ENCODE peak calls at places on chromosome 12, in six cellular contexts. N, D, E, O, Z and P are unnamed samples. For H3K4me1, the result is how much of the 10 kb centered on the place peaks cover.

GRCh38 chr12:89353188-89353822 is 1.0 kb upstream of the DUSP6 start:
- DNase-seq in N (peak), D (no peak), E (peak), O (peak), Z (peak), P (no peak)

GRCh38 chr12:32302218-32302826 is 97.0 kb upstream of the FGD4 start:
- DNase-seq in N (no peak), D (no peak), E (no peak), O (no peak), Z (no peak), P (no peak)

GRCh38 chr12:65123435-65124063 is 2.4 kb upstream of the WIF1 start:
- DNase-seq in N (no peak), D (no peak), E (no peak), O (no peak), Z (no peak), P (no peak)

GRCh38 chr12:45503887-45504286 is 225.6 kb upstream of the ARID2 start:
- DNase-seq in N (no peak), D (no peak), E (no peak), O (no peak), Z (no peak), P (no peak)

GRCh38 chr12:52874573-52875435 is 26.0 kb upstream of the KRT78 start:
- DNase-seq in N (no peak), D (no peak), E (no peak), O (no peak), Z (no peak), P (no peak)

GRCh38 chr12:92784356-92784755 is 81.6 kb downstream of the PLEKHG7 start:
- DNase-seq in N (no peak), D (no peak), E (no peak), O (no peak), Z (no peak), P (no peak)

GRCh38 chr12:107513636-107514400 is 171.8 kb upstream of the PWP1 start:
- DNase-seq in N (no peak), D (no peak), E (no peak), O (no peak), Z (no peak), P (no peak)

GRCh38 chr12:31837913-31838312 is 109.1 kb upstream of the AMN1 start:
- DNase-seq in N (no peak), D (no peak), E (no peak), O (no peak), Z (no peak), P (no peak)

GRCh38 chr12:108772896-108773797 is 41.8 kb upstream of the CORO1C start:
- DNase-seq in N (no peak), D (no peak), E (no peak), O (no peak), Z (no peak), P (no peak)

GRCh38 chr12:69834147-69834546 is 9.1 kb downstream of the MYRFL start:
- DNase-seq in N (no peak), D (no peak), E (no peak), O (no peak), Z (no peak), P (no peak)

GRCh38 chr12:69240625-69240984 is 1.2 kb downstream of the CPSF6 start:
- DNase-seq in N (no peak), D (no peak), E (no peak), O (no peak), Z (no peak), P (no peak)

GRCh38 chr12:15749937-15750336 is 39.3 kb downstream of the EPS8 start:
- DNase-seq in N (no peak), D (no peak), E (no peak), O (no peak), Z (no peak), P (no peak)

GRCh38 chr12:105481906-105482305 is 151.4 kb downstream of the C12orf75 start:
- DNase-seq in N (no peak), D (no peak), E (no peak), O (no peak), Z (no peak), P (no peak)

GRCh38 chr12:103272949-103273348 is 222.8 kb downstream of the C12orf42 start:
- DNase-seq in N (no peak), D (no peak), E (no peak), O (no peak), Z (no peak), P (no peak)

GRCh38 chr12:11941601-11942360 is 129.0 kb upstream of the BCL2L14 start:
- DNase-seq in N (no peak), D (no peak), E (no peak), O (no peak), Z (no peak), P (no peak)

GRCh38 chr12:124752437-124753229 is 111.0 kb downstream of the SCARB1 start:
- DNase-seq in N (no peak), D (no peak), E (no peak), O (no peak), Z (no peak), P (peak)

GRCh38 chr12:107344035-107344808 is 250.9 kb upstream of the CRY1 start:
- DNase-seq in N (no peak), D (no peak), E (no peak), O (no peak), Z (no peak), P (no peak)

GRCh38 chr12:71766202-71766601 is 11.5 kb downstream of the RAB21 start:
- DNase-seq in N (no peak), D (no peak), E (no peak), O (no peak), Z (no peak), P (no peak)

GRCh38 chr12:56574210-56574609 is 52.6 kb downstream of the RBMS2 start:
- DNase-seq in N (no peak), D (no peak), E (no peak), O (no peak), Z (no peak), P (no peak)

GRCh38 chr12:65935906-65936528 is 111.7 kb downstream of the HMGA2 start:
- DNase-seq in N (no peak), D (no peak), E (no peak), O (no peak), Z (no peak), P (no peak)

GRCh38 chr12:115984607-115985006 is 292.9 kb downstream of the MED13L start:
- DNase-seq in N (no peak), D (no peak), E (no peak), O (no peak), Z (no peak), P (no peak)

GRCh38 chr12:87813476-87814234 is 215.5 kb downstream of the C12orf50 start:
- DNase-seq in N (no peak), D (no peak), E (no peak), O (no peak), Z (no peak), P (no peak)

GRCh38 chr12:75209782-75210138 is at the start of gene KCNC2:
- DNase-seq in N (no peak), D (no peak), E (no peak), O (no peak), Z (no peak), P (no peak)

GRCh38 chr12:87382959-87383591 is 646.1 kb downstream of the C12orf50 start:
- DNase-seq in N (no peak), D (no peak), E (no peak), O (no peak), Z (no peak), P (no peak)

GRCh38 chr12:49043241-49043640 is 17.4 kb downstream of the KMT2D start:
- DNase-seq in N (no peak), D (no peak), E (no peak), O (no peak), Z (no peak), P (no peak)

GRCh38 chr12:133081408-133081806 is 684 bp downstream of the ZNF140 start:
- DNase-seq in N (no peak), D (no peak), E (peak), O (peak), Z (no peak), P (no peak)

GRCh38 chr12:46395308-46395707 is 22.7 kb upstream of the SLC38A2 start:
- DNase-seq in N (no peak), D (no peak), E (no peak), O (no peak), Z (no peak), P (no peak)

GRCh38 chr12:53950441-53950781 is 4.3 kb upstream of the HOXC12 start:
- DNase-seq in N (no peak), D (no peak), E (no peak), O (no peak), Z (no peak), P (no peak)

GRCh38 chr12:13195244-13195643 is 1.3 kb upstream of the EMP1 start:
- DNase-seq in N (no peak), D (no peak), E (no peak), O (no peak), Z (no peak), P (no peak)

GRCh38 chr12:66679441-66680069 is 679 bp upstream of the GRIP1 start:
- DNase-seq in N (no peak), D (no peak), E (no peak), O (no peak), Z (no peak), P (no peak)

GRCh38 chr12:109820921-109821381 is 12.2 kb downstream of the TRPV4 start:
- DNase-seq in N (no peak), D (no peak), E (no peak), O (no peak), Z (no peak), P (no peak)

GRCh38 chr12:52231305-52232232 is 1.5 kb upstream of the KRT7 start:
- DNase-seq in N (peak), D (no peak), E (no peak), O (no peak), Z (no peak), P (no peak)

GRCh38 chr12:48118491-48118890 is 673 bp upstream of the PFKM start:
- DNase-seq in N (no peak), D (no peak), E (no peak), O (no peak), Z (no peak), P (no peak)

GRCh38 chr12:28215021-28215420 is 24.8 kb downstream of the CCDC91 start:
- DNase-seq in N (no peak), D (no peak), E (no peak), O (no peak), Z (no peak), P (no peak)

GRCh38 chr12:122834921-122835692 is at the start of gene HIP1R:
- DNase-seq in N (peak), D (no peak), E (peak), O (no peak), Z (peak), P (no peak)

GRCh38 chr12:20044836-20045235 is 323.5 kb upstream of the PDE3A start:
- DNase-seq in N (no peak), D (no peak), E (no peak), O (peak), Z (no peak), P (no peak)

GRCh38 chr12:54561164-54561563 is 11.8 kb downstream of the PDE1B start:
- DNase-seq in N (peak), D (no peak), E (peak), O (peak), Z (no peak), P (peak)

GRCh38 chr12:13539051-13539450 is 342.5 kb downstream of the EMP1 start:
- DNase-seq in N (no peak), D (no peak), E (no peak), O (no peak), Z (no peak), P (no peak)

GRCh38 chr12:82456633-82457032 is 98.3 kb downstream of the METTL25 start:
- DNase-seq in N (no peak), D (no peak), E (no peak), O (no peak), Z (no peak), P (no peak)

DNA sequence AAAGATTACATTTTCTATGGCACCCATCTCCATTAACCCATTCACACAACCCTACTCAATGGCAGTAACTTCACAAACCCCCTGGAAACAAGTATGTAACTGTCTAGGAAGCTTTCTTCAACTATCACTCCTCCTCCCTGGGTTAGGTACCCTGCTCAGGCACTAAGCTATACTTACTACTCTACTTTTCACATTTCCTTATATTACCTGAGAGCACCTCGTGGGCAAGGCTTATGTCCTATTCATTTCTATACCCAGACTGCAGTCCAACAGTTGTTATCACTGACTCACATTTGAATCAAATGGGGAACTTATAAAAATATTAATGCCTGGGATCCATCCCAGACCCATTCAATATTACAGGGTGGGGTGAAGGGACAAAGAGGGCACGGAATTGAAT is 4.6 kb downstream of the PAWR start:
- DNase-seq in N (no peak), D (no peak), E (no peak), O (no peak), Z (no peak), P (no peak)
- H3K27ac ChIP-seq in N (no peak), D (no peak), E (peak), O (no peak), Z (no peak), P (no peak)

GRCh38 chr12:95151821-95152220 is 65.4 kb downstream of the FGD6 start:
- DNase-seq in N (no peak), D (no peak), E (no peak), O (no peak), Z (no peak), P (no peak)
- TF ChIP-seq POLR2A in N (no peak), D (no peak), E (no peak), O (no peak), Z (no peak), P (no peak)

DNA sequence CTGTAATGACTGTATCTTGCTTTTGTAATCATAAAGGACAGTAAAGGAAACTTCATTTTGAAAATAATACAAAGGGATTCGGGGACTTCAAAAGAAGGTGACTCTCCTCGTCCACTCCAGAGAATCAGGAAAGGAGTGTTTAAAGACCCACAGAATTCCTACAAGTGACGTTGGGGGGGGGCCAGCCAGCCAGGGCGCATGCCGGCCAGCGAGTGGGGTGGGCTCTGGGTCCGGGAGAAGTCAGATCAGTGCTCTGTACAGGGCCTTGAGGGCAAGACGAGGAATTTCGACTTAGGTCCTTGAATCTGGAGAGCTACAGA is 1.0 kb upstream of the CD9 start:
- DNase-seq in N (no peak), D (no peak), E (no peak), O (no peak), Z (no peak), P (no peak)
- H3K4me1 ChIP-seq in N (under half), D (under half), E (under half), O (under half), Z (half or more), P (under half)

GRCh38 chr12:111411187-111411764 is 5.6 kb downstream of the SH2B3 start:
- DNase-seq in N (no peak), D (no peak), E (no peak), O (no peak), Z (no peak), P (no peak)
- H3K27ac ChIP-seq in N (peak), D (peak), E (no peak), O (peak), Z (peak), P (peak)

DNA sequence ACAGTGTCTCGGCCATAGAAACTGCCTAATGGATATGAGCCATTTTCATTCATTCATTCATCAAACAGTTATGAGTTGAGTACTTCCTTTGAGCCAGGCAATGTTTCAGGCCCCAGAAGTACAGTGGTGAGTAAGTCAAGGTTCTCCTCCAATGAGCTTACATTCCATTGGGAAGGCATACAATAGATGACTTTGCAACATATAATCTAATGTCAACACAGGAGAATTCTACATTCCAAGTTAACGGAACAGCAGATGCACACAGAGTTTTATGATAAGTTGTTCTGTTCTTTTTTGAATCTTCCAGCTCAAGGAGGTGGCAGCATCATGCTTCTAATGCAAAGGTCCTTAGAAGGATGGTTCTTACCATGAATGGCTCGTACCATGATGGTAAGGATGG is 3.2 kb upstream of the RFC5 start:
- DNase-seq in N (no peak), D (no peak), E (no peak), O (no peak), Z (no peak), P (no peak)
- TF ChIP-seq POLR2A in N (no peak), D (no peak), E (no peak), O (no peak), Z (no peak), P (no peak)

GRCh38 chr12:57838594-57839302 is 7.8 kb downstream of the CTDSP2 start:
- DNase-seq in N (no peak), D (no peak), E (no peak), O (no peak), Z (no peak), P (no peak)
- H3K4me1 ChIP-seq in N (under half), D (under half), E (half or more), O (under half), Z (half or more), P (half or more)

GRCh38 chr12:95614384-95614982 is 63.2 kb upstream of the USP44 start:
- DNase-seq in N (no peak), D (no peak), E (no peak), O (no peak), Z (no peak), P (no peak)

GRCh38 chr12:95620171-95620570 is 68.9 kb upstream of the USP44 start:
- DNase-seq in N (no peak), D (no peak), E (no peak), O (no peak), Z (no peak), P (no peak)

GRCh38 chr12:95613021-95613420 is 61.7 kb upstream of the USP44 start:
- DNase-seq in N (no peak), D (no peak), E (no peak), O (no peak), Z (no peak), P (no peak)

GRCh38 chr12:95611676-95612309 is 60.5 kb upstream of the USP44 start:
- DNase-seq in N (no peak), D (no peak), E (no peak), O (no peak), Z (no peak), P (no peak)

GRCh38 chr12:95615735-95616134 is 64.5 kb upstream of the USP44 start:
- DNase-seq in N (no peak), D (no peak), E (no peak), O (no peak), Z (no peak), P (no peak)
- H3K27ac ChIP-seq in N (no peak), D (no peak), E (no peak), O (no peak), Z (no peak), P (no peak)

GRCh38 chr12:121803861-121804416 is at the start of gene SETD1B:
- DNase-seq in N (peak), D (no peak), E (peak), O (peak), Z (no peak), P (no peak)
- TF ChIP-seq POLR2A in N (no peak), D (no peak), E (peak), O (peak), Z (peak), P (no peak)

DNA sequence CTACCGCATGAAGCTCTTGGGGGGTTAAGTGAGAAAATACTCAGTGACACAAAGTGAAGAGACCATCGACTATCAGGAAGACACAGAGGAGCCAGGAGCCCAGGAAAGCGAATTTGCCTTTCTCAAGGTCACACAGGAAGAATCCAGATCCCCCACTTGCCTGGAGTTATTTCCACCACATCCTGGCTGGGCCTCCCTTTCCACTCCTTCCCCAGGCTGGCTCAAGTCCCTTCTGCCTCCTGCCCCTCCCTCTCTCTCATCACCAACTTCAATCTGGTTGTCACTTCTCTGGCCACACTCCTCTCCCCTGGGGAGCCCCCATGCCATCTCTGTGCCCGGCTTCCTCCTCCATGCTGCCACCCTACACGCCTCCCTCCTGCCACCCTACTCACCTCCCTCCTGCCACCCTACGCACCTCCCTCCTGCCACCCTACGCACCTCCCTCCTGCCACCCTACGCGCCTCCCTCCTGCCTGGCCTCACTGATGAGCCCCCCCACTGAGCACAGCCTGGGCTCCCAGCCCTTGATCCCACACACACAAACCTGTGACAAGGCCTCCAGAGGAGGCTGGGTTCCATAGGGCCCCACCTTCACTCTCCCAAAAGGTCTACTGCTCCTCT is 6.3 kb downstream of the SCNN1A start:
- DNase-seq in N (no peak), D (no peak), E (peak), O (no peak), Z (no peak), P (no peak)
- H3K4me1 ChIP-seq in N (under half), D (under half), E (under half), O (under half), Z (half or more), P (under half)

GRCh38 chr12:21984375-21984774 is 43.1 kb upstream of the ABCC9 start:
- DNase-seq in N (no peak), D (no peak), E (no peak), O (no peak), Z (no peak), P (no peak)
- H3K27ac ChIP-seq in N (no peak), D (no peak), E (no peak), O (no peak), Z (no peak), P (no peak)